ENCODE peak calls at places on chromosome 21, in five cellular contexts. R, Y, K, H and T are unnamed samples.
A peak's percentile ranks its signal among the peaks of the same experiment; 100 is the strongest.

GRCh38 chr21:28523367-28523766 is 469.3 kb downstream of the LTN1 start:
- DNase-seq in R (no peak), Y (no peak), K (no peak), H (no peak), T (no peak)

GRCh38 chr21:36089946-36090345 is 20.1 kb downstream of the CBR1 start:
- DNase-seq in R (no peak), Y (no peak), K (no peak), H (no peak), T (no peak)

GRCh38 chr21:38293113-38293512 is 36.3 kb downstream of the KCNJ15 start:
- DNase-seq in R (no peak), Y (no peak), K (no peak), H (no peak), T (no peak)

GRCh38 chr21:43645414-43645891 is 13.8 kb downstream of the HSF2BP start:
- DNase-seq in R (peak; percentile 53), Y (peak; percentile 85), K (no peak), H (no peak), T (peak; percentile 57)

GRCh38 chr21:46675595-46676280 is 40.3 kb downstream of the PRMT2 start:
- DNase-seq in R (no peak), Y (no peak), K (no peak), H (no peak), T (no peak)

GRCh38 chr21:20882462-20883415 is 115.5 kb upstream of the NCAM2 start:
- DNase-seq in R (no peak), Y (peak; percentile 74), K (peak; percentile 8), H (no peak), T (peak; percentile 47)

GRCh38 chr21:22145555-22145954 is 1147.3 kb downstream of the NCAM2 start:
- DNase-seq in R (no peak), Y (no peak), K (no peak), H (no peak), T (no peak)

GRCh38 chr21:33873116-33873515 is 42.5 kb downstream of the ATP5PO start:
- DNase-seq in R (no peak), Y (no peak), K (no peak), H (no peak), T (no peak)

GRCh38 chr21:44427241-44428120 is 27.8 kb upstream of the LRRC3 start:
- DNase-seq in R (no peak), Y (no peak), K (no peak), H (no peak), T (no peak)

GRCh38 chr21:16570856-16571255 is 841.1 kb downstream of the USP25 start:
- DNase-seq in R (no peak), Y (no peak), K (no peak), H (no peak), T (no peak)

GRCh38 chr21:16572032-16572431 is 842.2 kb downstream of the USP25 start:
- DNase-seq in R (no peak), Y (no peak), K (no peak), H (no peak), T (no peak)

GRCh38 chr21:16569679-16570078 is 839.9 kb downstream of the USP25 start:
- DNase-seq in R (no peak), Y (no peak), K (no peak), H (no peak), T (no peak)

GRCh38 chr21:16570196-16570595 is 840.4 kb downstream of the USP25 start:
- DNase-seq in R (no peak), Y (no peak), K (no peak), H (no peak), T (no peak)

GRCh38 chr21:16571594-16571993 is 841.8 kb downstream of the USP25 start:
- DNase-seq in R (no peak), Y (no peak), K (no peak), H (no peak), T (no peak)
- TF ChIP-seq POLR2A in R (no peak), Y (no peak), K (no peak), H (no peak), T (no peak)

GRCh38 chr21:32382108-32382601 is 10.7 kb downstream of the URB1 start:
- DNase-seq in R (no peak), Y (no peak), K (no peak), H (no peak), T (no peak)
- H3K27ac ChIP-seq in R (no peak overlapping the region), Y (peak overlapping the region; percentile 26), K (peak overlapping the region; percentile 35), H (no peak overlapping the region), T (peak overlapping the region; percentile 52)

GRCh38 chr21:42474043-42474831 is 21.8 kb downstream of the RSPH1 start:
- DNase-seq in R (no peak), Y (no peak), K (peak; percentile 65), H (no peak), T (peak; percentile 90)
- TF ChIP-seq POLR2A in R (no peak), Y (no peak), K (no peak), H (no peak), T (no peak)

DNA sequence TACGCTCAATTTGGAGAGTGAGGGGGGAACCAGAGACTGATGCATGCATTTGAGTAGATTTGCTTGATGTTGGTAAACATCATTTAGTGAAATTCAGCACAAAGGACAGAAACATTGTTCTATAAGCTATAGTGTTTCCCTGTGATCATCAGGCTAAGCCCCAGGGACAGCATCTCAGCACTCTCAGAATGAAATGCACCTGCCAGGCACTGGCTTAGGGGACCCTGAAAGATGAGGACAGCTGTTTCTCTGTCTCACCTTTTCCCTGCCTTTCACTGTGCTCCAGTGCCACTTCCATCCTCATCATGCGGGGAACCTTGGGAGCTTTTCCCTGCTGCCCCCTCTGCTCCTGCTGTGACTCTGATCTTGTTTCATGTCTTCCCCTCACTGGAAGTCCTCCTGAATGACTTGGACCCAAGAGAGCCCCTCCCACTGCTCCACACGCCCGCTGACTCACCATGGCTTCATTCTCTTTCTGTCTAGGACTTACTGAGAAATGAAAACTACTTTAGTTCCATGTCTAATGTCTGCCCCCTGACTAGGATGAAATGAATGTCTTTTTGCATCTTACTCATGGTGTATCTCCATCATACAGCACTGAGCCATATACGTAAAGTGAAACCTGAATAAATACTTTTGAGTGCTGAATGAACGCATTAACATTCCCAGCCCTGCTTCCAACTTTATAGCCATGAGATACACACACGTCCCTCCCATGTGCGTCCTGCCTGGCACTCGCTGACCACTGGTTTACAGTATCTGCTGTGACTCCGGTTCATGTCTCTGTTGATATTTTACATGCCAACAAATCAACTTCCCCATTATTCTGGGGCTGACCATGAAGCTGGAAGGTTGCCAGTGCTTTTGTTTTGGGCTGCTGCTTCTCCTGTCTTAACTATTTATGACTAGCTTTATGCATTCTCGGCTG is 182.1 kb downstream of the PCP4 start:
- DNase-seq in R (no peak), Y (no peak), K (no peak), H (no peak), T (no peak)
- H3K27ac ChIP-seq in R (no peak overlapping the region), Y (no peak overlapping the region), K (no peak overlapping the region), H (no peak overlapping the region), T (peak overlapping the region; percentile 46)

GRCh38 chr21:41429925-41430491 is 4.0 kb downstream of the MX1 start:
- DNase-seq in R (no peak), Y (peak; percentile 2), K (no peak), H (no peak), T (no peak)
- TF ChIP-seq POLR2A in R (no peak), Y (no peak), K (no peak), H (no peak), T (no peak)